ENCODE peak calls at places on chromosomes 11 and 22, in four cellular contexts. W is osteoblast, F is ELR, V is posterior cingulate gyrus. M is an unnamed sample.

GRCh38 chr11:114178656-114179055 is 117.5 kb upstream of the NNMT start:
- DNase-seq in W (no peak), F (no peak), V (no peak), M (no peak)

GRCh38 chr11:27291954-27292641 is 70.9 kb downstream of the CCDC34 start:
- DNase-seq in W (peak), F (peak), V (no peak), M (no peak)

GRCh38 chr11:72770799-72771198 is 18.6 kb upstream of the ARAP1 start:
- DNase-seq in W (no peak), F (no peak), V (no peak), M (no peak)

GRCh38 chr11:117143390-117143789 is 697 bp upstream of the PAFAH1B2 start:
- DNase-seq in W (no peak), F (peak), V (peak), M (peak)

GRCh38 chr11:125998267-125998666 is 52.4 kb downstream of the VSIG10L2 start:
- DNase-seq in W (no peak), F (no peak), V (no peak), M (no peak)

GRCh38 chr11:59708537-59708936 is 5.1 kb downstream of the OR10V1 start:
- DNase-seq in W (no peak), F (peak), V (no peak), M (peak)

GRCh38 chr11:18394928-18395734 is 768 bp downstream of the LDHA start:
- DNase-seq in W (peak), F (peak), V (no peak), M (peak)

GRCh38 chr11:120771551-120772060 is 252.3 kb upstream of the TBCEL start:
- DNase-seq in W (no peak), F (no peak), V (no peak), M (no peak)

GRCh38 chr11:17443926-17444690 is 32.5 kb downstream of the ABCC8 start:
- DNase-seq in W (peak), F (no peak), V (no peak), M (no peak)

GRCh38 chr11:14386081-14386480 is 27.1 kb upstream of the RRAS2 start:
- DNase-seq in W (no peak), F (no peak), V (no peak), M (no peak)

GRCh38 chr11:70471254-70471653 is 72.9 kb downstream of the CTTN start:
- DNase-seq in W (peak), F (peak), V (no peak), M (no peak)

GRCh38 chr22:26848244-26848920 is 191.0 kb downstream of the MIAT start:
- DNase-seq in W (no peak), F (no peak), V (no peak), M (peak)

GRCh38 chr11:49442669-49443068 is 234.3 kb upstream of the FOLH1 start:
- DNase-seq in W (no peak), F (no peak), V (no peak), M (no peak)

GRCh38 chr11:122910775-122911174 is 28.2 kb downstream of the JHY start:
- DNase-seq in W (no peak), F (peak), V (no peak), M (peak)

GRCh38 chr22:38272373-38273134 is at the start of gene TMEM184B:
- DNase-seq in W (peak), F (peak), V (peak), M (peak)

GRCh38 chr22:45483319-45483718 is 19.4 kb upstream of the FBLN1 start:
- DNase-seq in W (peak), F (no peak), V (no peak), M (no peak)

GRCh38 chr11:10076458-10077141 is 217.4 kb downstream of the SBF2 start:
- DNase-seq in W (peak), F (peak), V (no peak), M (peak)

GRCh38 chr11:46120361-46120710 is 918 bp downstream of the PHF21A start:
- DNase-seq in W (peak), F (no peak), V (peak), M (no peak)

GRCh38 chr11:103274025-103274424 is 164.8 kb downstream of the DYNC2H1 start:
- DNase-seq in W (no peak), F (peak), V (no peak), M (no peak)

GRCh38 chr22:38257170-38257569 is 15.6 kb downstream of the TMEM184B start:
- DNase-seq in W (peak), F (peak), V (no peak), M (no peak)

GRCh38 chr11:93530468-93530826 is 12.7 kb downstream of the SMCO4 start:
- DNase-seq in W (no peak), F (no peak), V (no peak), M (no peak)

GRCh38 chr11:61173456-61173855 is 12.2 kb upstream of the VPS37C start:
- DNase-seq in W (peak), F (peak), V (no peak), M (peak)

GRCh38 chr11:72683782-72684200 is 9.6 kb upstream of the PDE2A start:
- DNase-seq in W (peak), F (peak), V (peak), M (peak)

GRCh38 chr11:109971184-109971523 is 122.0 kb upstream of the ZC3H12C start:
- DNase-seq in W (no peak), F (peak), V (no peak), M (peak)

GRCh38 chr11:69101100-69101791 is 52.5 kb downstream of the TPCN2 start:
- DNase-seq in W (peak), F (peak), V (peak), M (peak)

GRCh38 chr11:82960000-82960778 is 58.7 kb downstream of the DDIAS start:
- DNase-seq in W (no peak), F (no peak), V (no peak), M (no peak)

GRCh38 chr11:76666408-76666807 is 4.1 kb downstream of the LRRC32 start:
- DNase-seq in W (peak), F (no peak), V (no peak), M (no peak)

GRCh38 chr11:128692750-128693578 is 908 bp upstream of the FLI1 start:
- DNase-seq in W (peak), F (peak), V (no peak), M (no peak)

M was measured in kidney tubule cell.